ENCODE peak calls at places on chromosome 1, in ten cellular contexts. One of them, this sample, is unnamed.

GRCh38 chr1:164602480-164603093 is 43.6 kb downstream of the PBX1 start:
- DNase-seq in stomach: peak; percentile 83
- DNase-seq in ovary: peak; percentile 68
- DNase-seq in psoas muscle: peak; percentile 73
- DNase-seq in H9: peak; percentile 72
- DNase-seq in heart right ventricle: peak; percentile 55
- DNase-seq in Peyer's patch: peak; percentile 57
- DNase-seq in neuronal stem cell: no peak
- DNase-seq in body of pancreas: peak; percentile 82
- DNase-seq in IMR-90: peak; percentile 52
- DNase-seq in this sample: no peak

GRCh38 chr1:173708787-173709186 is 6.0 kb upstream of the KLHL20 start:
- DNase-seq in H9: no peak
- DNase-seq in psoas muscle: no peak
- DNase-seq in body of pancreas: no peak
- DNase-seq in Peyer's patch: no peak
- DNase-seq in ovary: no peak
- DNase-seq in IMR-90: no peak
- DNase-seq in stomach: no peak
- DNase-seq in neuronal stem cell: no peak
- DNase-seq in heart right ventricle: no peak
- DNase-seq in this sample: no peak

GRCh38 chr1:93648656-93649055 is 33.0 kb downstream of the BCAR3 start:
- DNase-seq in Peyer's patch: no peak
- DNase-seq in IMR-90: no peak
- DNase-seq in stomach: no peak
- DNase-seq in heart right ventricle: no peak
- DNase-seq in ovary: no peak
- DNase-seq in body of pancreas: no peak
- DNase-seq in neuronal stem cell: no peak
- DNase-seq in psoas muscle: no peak
- DNase-seq in H9: no peak
- DNase-seq in this sample: no peak

GRCh38 chr1:8926707-8927694 is 18.7 kb upstream of the CA6 start:
- DNase-seq in stomach: no peak
- DNase-seq in H9: no peak
- DNase-seq in IMR-90: no peak
- DNase-seq in body of pancreas: no peak
- DNase-seq in ovary: no peak
- DNase-seq in neuronal stem cell: no peak
- DNase-seq in Peyer's patch: no peak
- DNase-seq in heart right ventricle: no peak
- DNase-seq in psoas muscle: no peak
- DNase-seq in this sample: no peak

GRCh38 chr1:203206116-203206687 is 19.7 kb upstream of the CHI3L1 start:
- DNase-seq in ovary: no peak
- DNase-seq in IMR-90: no peak
- DNase-seq in Peyer's patch: no peak
- DNase-seq in body of pancreas: no peak
- DNase-seq in neuronal stem cell: no peak
- DNase-seq in stomach: no peak
- DNase-seq in heart right ventricle: no peak
- DNase-seq in psoas muscle: no peak
- DNase-seq in H9: no peak
- DNase-seq in this sample: no peak

GRCh38 chr1:185843971-185844370 is 109.8 kb downstream of the HMCN1 start:
- DNase-seq in body of pancreas: no peak
- DNase-seq in heart right ventricle: no peak
- DNase-seq in IMR-90: no peak
- DNase-seq in H9: no peak
- DNase-seq in Peyer's patch: no peak
- DNase-seq in ovary: no peak
- DNase-seq in neuronal stem cell: no peak
- DNase-seq in stomach: no peak
- DNase-seq in psoas muscle: no peak
- DNase-seq in this sample: no peak

GRCh38 chr1:85571181-85571540 is 9.4 kb upstream of the CCN1 start:
- DNase-seq in body of pancreas: no peak
- DNase-seq in IMR-90: peak; percentile 17
- DNase-seq in psoas muscle: no peak
- DNase-seq in Peyer's patch: no peak
- DNase-seq in heart right ventricle: no peak
- DNase-seq in ovary: no peak
- DNase-seq in H9: no peak
- DNase-seq in stomach: no peak
- DNase-seq in neuronal stem cell: no peak
- DNase-seq in this sample: no peak

GRCh38 chr1:225580180-225581099 is 72.5 kb downstream of the ENAH start:
- DNase-seq in stomach: no peak
- DNase-seq in heart right ventricle: no peak
- DNase-seq in H9: no peak
- DNase-seq in ovary: no peak
- DNase-seq in neuronal stem cell: no peak
- DNase-seq in body of pancreas: no peak
- DNase-seq in psoas muscle: no peak
- DNase-seq in IMR-90: no peak
- DNase-seq in Peyer's patch: no peak
- DNase-seq in this sample: no peak

GRCh38 chr1:225427249-225428065 is at the start of gene LBR:
- DNase-seq in neuronal stem cell: peak; percentile 40
- DNase-seq in IMR-90: peak; percentile 16
- DNase-seq in H9: no peak
- DNase-seq in ovary: no peak
- DNase-seq in psoas muscle: peak; percentile 70
- DNase-seq in stomach: peak; percentile 44
- DNase-seq in heart right ventricle: peak; percentile 28
- DNase-seq in Peyer's patch: no peak
- DNase-seq in body of pancreas: no peak
- DNase-seq in this sample: no peak

GRCh38 chr1:34406377-34406776 is 229.7 kb downstream of the C1orf94 start:
- DNase-seq in H9: no peak
- DNase-seq in body of pancreas: peak; percentile 14
- DNase-seq in Peyer's patch: no peak
- DNase-seq in ovary: no peak
- DNase-seq in psoas muscle: no peak
- DNase-seq in heart right ventricle: no peak
- DNase-seq in stomach: peak; percentile 36
- DNase-seq in neuronal stem cell: no peak
- DNase-seq in IMR-90: no peak
- DNase-seq in this sample: no peak

GRCh38 chr1:204493145-204493881 is 1.3 kb downstream of the PIK3C2B start:
- DNase-seq in psoas muscle: peak; percentile 85
- DNase-seq in Peyer's patch: peak; percentile 87
- DNase-seq in stomach: peak; percentile 91
- DNase-seq in ovary: peak; percentile 39
- DNase-seq in heart right ventricle: peak; percentile 70
- DNase-seq in IMR-90: peak; percentile 33
- DNase-seq in H9: no peak
- DNase-seq in body of pancreas: peak; percentile 81
- DNase-seq in neuronal stem cell: no peak
- DNase-seq in this sample: peak; percentile 85

DNA sequence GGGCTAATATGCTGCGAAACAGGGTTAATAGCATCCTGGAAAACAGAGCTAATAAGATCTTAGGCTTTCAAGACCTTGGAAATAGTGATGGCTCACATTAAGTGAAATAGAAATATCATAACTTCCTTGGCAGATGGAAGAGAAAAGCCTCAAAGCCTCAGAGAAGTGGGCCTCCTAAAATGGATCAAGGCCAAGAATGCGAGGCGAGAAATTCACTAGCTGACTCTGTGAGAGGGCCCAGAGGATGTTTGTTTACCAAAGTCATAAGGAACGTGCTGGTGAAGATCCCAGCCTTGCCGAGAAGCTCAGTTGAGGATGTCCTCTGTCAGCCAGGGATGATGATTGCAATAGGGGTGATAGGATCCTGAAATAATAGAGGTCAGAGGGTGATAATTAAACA is 101.9 kb upstream of the COG2 start:
- DNase-seq in body of pancreas: no peak
- DNase-seq in Peyer's patch: no peak
- DNase-seq in stomach: no peak
- DNase-seq in psoas muscle: no peak
- DNase-seq in neuronal stem cell: no peak
- DNase-seq in heart right ventricle: no peak
- DNase-seq in H9: no peak
- DNase-seq in ovary: no peak
- DNase-seq in IMR-90: no peak
- DNase-seq in this sample: no peak
- H3K27me3 ChIP-seq in body of pancreas: no peaks in the 10 kb centered on the region
- H3K27me3 ChIP-seq in Peyer's patch: no peaks in the 10 kb centered on the region
- H3K27me3 ChIP-seq in stomach: no peaks in the 10 kb centered on the region
- H3K27me3 ChIP-seq in psoas muscle: no peaks in the 10 kb centered on the region
- H3K27me3 ChIP-seq in neuronal stem cell: no peaks in the 10 kb centered on the region
- H3K27me3 ChIP-seq in heart right ventricle: peaks cover 4% of the 10 kb centered on the region
- H3K27me3 ChIP-seq in H9: no peaks in the 10 kb centered on the region
- H3K27me3 ChIP-seq in ovary: no peaks in the 10 kb centered on the region
- H3K27me3 ChIP-seq in IMR-90: no peaks in the 10 kb centered on the region
- H3K27me3 ChIP-seq in this sample: no peaks in the 10 kb centered on the region

DNA sequence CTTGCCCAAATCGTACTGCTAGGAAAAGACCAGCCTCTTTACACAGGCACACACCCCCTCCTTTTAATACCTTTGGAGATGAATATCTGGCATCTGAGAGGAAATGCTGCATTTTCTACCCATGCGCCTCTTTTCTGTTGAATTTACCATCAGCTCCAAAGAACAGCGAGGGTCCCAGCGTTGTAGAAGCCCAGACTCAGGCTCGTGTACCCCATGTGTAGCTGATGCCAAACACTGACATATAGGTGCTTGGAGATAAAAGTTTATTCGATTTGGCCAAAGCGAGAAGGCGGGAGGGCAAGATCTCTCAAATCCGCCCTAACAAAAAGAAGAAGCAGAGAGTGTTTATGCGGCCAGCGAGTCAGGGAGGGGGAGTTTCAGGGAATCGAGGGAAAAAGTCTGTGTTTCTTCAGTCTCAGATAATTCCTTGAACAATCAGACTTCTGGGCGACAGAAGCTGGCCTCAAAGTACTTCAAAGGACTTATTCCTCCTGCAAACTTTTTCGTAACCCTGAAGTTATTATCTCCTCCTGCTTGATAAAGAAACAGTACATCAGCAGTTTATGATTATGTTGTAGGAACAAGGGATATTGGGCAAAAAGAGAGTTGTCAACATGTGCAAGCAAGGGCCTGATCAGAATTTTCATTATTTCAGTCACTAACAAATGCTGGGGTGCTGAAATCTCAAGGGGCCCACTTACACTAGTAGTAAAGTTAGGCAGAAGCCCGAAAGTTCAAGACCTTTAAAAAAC is 642 bp upstream of the CREG1 start:
- DNase-seq in body of pancreas: no peak
- DNase-seq in Peyer's patch: no peak
- DNase-seq in ovary: no peak
- DNase-seq in psoas muscle: no peak
- DNase-seq in H9: no peak
- DNase-seq in heart right ventricle: no peak
- DNase-seq in stomach: no peak
- DNase-seq in IMR-90: no peak
- DNase-seq in neuronal stem cell: no peak
- DNase-seq in this sample: no peak
- H3K4me1 ChIP-seq in body of pancreas: peaks cover 37% of the 10 kb centered on the region
- H3K4me1 ChIP-seq in Peyer's patch: peaks cover 9% of the 10 kb centered on the region
- H3K4me1 ChIP-seq in ovary: peaks cover 7% of the 10 kb centered on the region
- H3K4me1 ChIP-seq in psoas muscle: peaks cover 41% of the 10 kb centered on the region
- H3K4me1 ChIP-seq in H9: peaks cover 3% of the 10 kb centered on the region
- H3K4me1 ChIP-seq in heart right ventricle: peaks cover 32% of the 10 kb centered on the region
- H3K4me1 ChIP-seq in stomach: peaks cover 57% of the 10 kb centered on the region
- H3K4me1 ChIP-seq in IMR-90: peaks cover 2% of the 10 kb centered on the region
- H3K4me1 ChIP-seq in neuronal stem cell: no peaks in the 10 kb centered on the region
- H3K4me1 ChIP-seq in this sample: no peaks in the 10 kb centered on the region

DNA sequence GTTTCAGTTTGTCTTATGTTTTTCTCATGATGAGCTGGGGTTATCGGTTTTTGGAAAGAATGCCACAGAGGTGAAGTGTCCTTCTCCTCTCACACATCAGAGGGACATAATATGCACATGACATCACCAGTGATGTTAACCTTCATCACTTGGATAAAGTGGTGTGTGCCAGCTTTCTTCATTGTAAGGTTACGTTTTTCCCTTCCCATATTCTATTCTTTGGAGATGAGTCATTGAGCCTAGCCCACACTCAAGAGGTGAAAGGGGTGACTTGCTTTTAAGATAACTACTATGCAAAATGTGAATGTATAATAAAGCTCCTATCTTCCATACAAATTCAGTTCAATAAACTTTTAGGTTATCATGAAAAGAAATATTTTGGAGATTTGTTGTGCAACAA is 36.7 kb upstream of the MAGI3 start:
- DNase-seq in ovary: no peak
- DNase-seq in heart right ventricle: no peak
- DNase-seq in stomach: no peak
- DNase-seq in body of pancreas: no peak
- DNase-seq in psoas muscle: no peak
- DNase-seq in Peyer's patch: no peak
- DNase-seq in IMR-90: no peak
- DNase-seq in H9: no peak
- DNase-seq in neuronal stem cell: no peak
- DNase-seq in this sample: no peak
- H3K27me3 ChIP-seq in ovary: no peaks in the 10 kb centered on the region
- H3K27me3 ChIP-seq in heart right ventricle: no peaks in the 10 kb centered on the region
- H3K27me3 ChIP-seq in stomach: no peaks in the 10 kb centered on the region
- H3K27me3 ChIP-seq in body of pancreas: no peaks in the 10 kb centered on the region
- H3K27me3 ChIP-seq in psoas muscle: no peaks in the 10 kb centered on the region
- H3K27me3 ChIP-seq in Peyer's patch: no peaks in the 10 kb centered on the region
- H3K27me3 ChIP-seq in IMR-90: no peaks in the 10 kb centered on the region
- H3K27me3 ChIP-seq in H9: no peaks in the 10 kb centered on the region
- H3K27me3 ChIP-seq in neuronal stem cell: no peaks in the 10 kb centered on the region
- H3K27me3 ChIP-seq in this sample: no peaks in the 10 kb centered on the region

DNA sequence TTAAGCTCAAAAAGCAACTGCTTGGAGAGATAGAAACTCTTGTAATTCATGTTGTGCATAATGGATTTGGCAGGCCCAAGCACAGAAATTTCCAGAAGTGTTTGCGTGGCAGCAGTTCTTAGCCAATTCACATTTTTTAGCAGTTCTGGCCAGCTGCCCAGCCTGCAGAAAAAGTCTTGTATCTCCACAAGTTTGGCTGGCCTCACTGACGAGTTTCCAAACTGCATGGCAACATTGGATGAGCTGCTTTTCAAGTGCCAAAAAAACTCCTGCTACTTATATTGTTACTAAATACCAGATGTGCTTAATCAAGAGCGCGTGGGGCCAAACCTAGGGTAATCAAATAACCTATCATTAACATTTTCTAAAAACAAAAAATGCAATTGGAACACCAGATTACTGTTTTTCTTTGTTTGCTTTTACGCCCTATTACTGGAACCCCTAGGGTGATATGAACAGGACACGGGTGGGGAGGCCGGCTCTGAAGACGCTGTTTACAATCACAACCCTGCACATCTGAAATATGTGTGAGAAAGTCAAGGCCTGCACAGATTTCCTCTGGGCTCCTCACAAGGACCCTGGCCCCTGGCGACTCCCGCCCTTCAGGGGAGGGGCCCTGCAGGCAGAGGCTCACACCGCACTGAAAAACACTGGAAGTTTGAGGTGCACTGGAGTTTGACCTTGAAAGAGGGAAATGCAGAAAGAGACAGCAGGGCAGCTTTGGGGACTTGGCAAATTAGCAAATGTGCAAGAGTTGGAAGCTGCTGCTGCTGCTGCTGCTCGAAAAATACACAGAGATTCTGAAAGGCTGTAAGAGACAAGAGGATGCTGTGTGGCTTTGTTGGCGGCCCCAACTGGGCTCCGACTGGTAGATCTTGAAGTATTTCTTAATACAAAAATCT is 55.2 kb upstream of the TARBP1 start:
- DNase-seq in neuronal stem cell: no peak
- DNase-seq in body of pancreas: peak; percentile 92
- DNase-seq in stomach: peak; percentile 85
- DNase-seq in ovary: peak; percentile 98
- DNase-seq in H9: no peak
- DNase-seq in Peyer's patch: peak; percentile 89
- DNase-seq in psoas muscle: peak; percentile 94
- DNase-seq in IMR-90: peak; percentile 98
- DNase-seq in heart right ventricle: peak; percentile 95
- DNase-seq in this sample: peak; percentile 99
- H3K4me1 ChIP-seq in neuronal stem cell: peaks cover 24% of the 10 kb centered on the region
- H3K4me1 ChIP-seq in body of pancreas: peaks cover 98% of the 10 kb centered on the region
- H3K4me1 ChIP-seq in stomach: peaks cover 100% of the 10 kb centered on the region
- H3K4me1 ChIP-seq in ovary: peaks cover 44% of the 10 kb centered on the region
- H3K4me1 ChIP-seq in H9: peaks cover 2% of the 10 kb centered on the region
- H3K4me1 ChIP-seq in Peyer's patch: peaks cover 65% of the 10 kb centered on the region
- H3K4me1 ChIP-seq in psoas muscle: peaks cover 84% of the 10 kb centered on the region
- H3K4me1 ChIP-seq in IMR-90: peaks cover 36% of the 10 kb centered on the region
- H3K4me1 ChIP-seq in heart right ventricle: peaks cover 100% of the 10 kb centered on the region
- H3K4me1 ChIP-seq in this sample: peaks cover 99% of the 10 kb centered on the region